ENCODE peak calls at places on chromosomes 4 and X, in nine cellular contexts. W is AG10803; A is GM13977; U is PC-9; Y is skeletal muscle cell; I is CD4-positive, CD25-positive, alpha-beta regulatory T cell; K is NT2/D1; G is ecto neural progenitor cell; M is activated naive CD4-positive, alpha-beta T cell treated with anti-CD3 and anti-CD28 coated beads, Interleukin-2, amount 10 ng/mL, durations not matched to agents 7 days and 5 days. O is an unnamed sample.

GRCh38 chr4:110005461-110006056 is 92.9 kb downstream of the EGF start:
- DNase-seq in W (peak; percentile 74), A (peak; percentile 65), U (no peak), Y (peak; percentile 36), I (no peak), K (peak; percentile 16), G (no peak), M (no peak), O (peak; percentile 55)

GRCh38 chrX:153557618-153558017 is 40.2 kb downstream of the ATP2B3 start:
- DNase-seq in W (no peak), A (no peak), U (no peak), Y (no peak), I (no peak), K (no peak), G (no peak), M (no peak), O (no peak)

GRCh38 chrX:140710710-140711109 is 1.2 kb downstream of the LINC00632 start:
- DNase-seq in W (no peak), A (no peak), U (no peak), Y (no peak), I (no peak), K (no peak), G (no peak), M (no peak), O (no peak)

GRCh38 chrX:68827256-68827655 is 1.6 kb upstream of the EFNB1 start:
- DNase-seq in W (no peak), A (peak; percentile 14), U (no peak), Y (no peak), I (no peak), K (no peak), G (no peak), M (no peak), O (no peak)

GRCh38 chr4:123806057-123806456 is 409.5 kb downstream of the SPRY1 start:
- DNase-seq in W (no peak), A (no peak), U (no peak), Y (no peak), I (no peak), K (no peak), G (no peak), M (no peak), O (no peak)

GRCh38 chr4:102217345-102217744 is 127.9 kb downstream of the SLC39A8 start:
- DNase-seq in W (no peak), A (no peak), U (no peak), Y (no peak), I (no peak), K (no peak), G (no peak), M (no peak), O (no peak)

GRCh38 chr4:98662619-98663225 is 4.3 kb upstream of the TSPAN5 start:
- DNase-seq in W (peak; percentile 62), A (no peak), U (no peak), Y (no peak), I (peak; percentile 11), K (no peak), G (peak; percentile 53), M (peak; percentile 56), O (no peak)

GRCh38 chrX:14039344-14039743 is 9.7 kb upstream of the GEMIN8 start:
- DNase-seq in W (peak; percentile 23), A (peak; percentile 53), U (peak; percentile 18), Y (no peak), I (peak; percentile 47), K (peak; percentile 33), G (no peak), M (peak; percentile 70), O (no peak)

GRCh38 chrX:149699761-149700160 is 12.1 kb upstream of the MAGEA11 start:
- DNase-seq in W (no peak), A (no peak), U (no peak), Y (no peak), I (no peak), K (no peak), G (no peak), M (no peak), O (no peak)

GRCh38 chr4:139918591-139918990 is 235.4 kb downstream of the MAML3 start:
- DNase-seq in W (no peak), A (no peak), U (no peak), Y (no peak), I (no peak), K (no peak), G (no peak), M (no peak), O (no peak)

GRCh38 chr4:184163813-184164212 is 53.9 kb downstream of the ENPP6 start:
- DNase-seq in W (peak; percentile 12), A (no peak), U (peak; percentile 27), Y (no peak), I (no peak), K (no peak), G (peak; percentile 83), M (peak; percentile 52), O (no peak)

GRCh38 chrX:9765072-9765736 is 443 bp downstream of the GPR143 start:
- DNase-seq in W (no peak), A (no peak), U (no peak), Y (no peak), I (no peak), K (no peak), G (peak; percentile 60), M (no peak), O (no peak)

GRCh38 chr4:7651461-7651921 is 216.8 kb upstream of the PSAPL1 start:
- DNase-seq in W (no peak), A (no peak), U (peak; percentile 87), Y (no peak), I (no peak), K (peak; percentile 74), G (peak; percentile 73), M (no peak), O (no peak)

GRCh38 chrX:107603433-107604159 is 24.7 kb upstream of the PRPS1 start:
- DNase-seq in W (no peak), A (no peak), U (no peak), Y (no peak), I (no peak), K (no peak), G (no peak), M (no peak), O (no peak)

GRCh38 chrX:132467029-132467428 is 21.8 kb downstream of the MBNL3 start:
- DNase-seq in W (peak; percentile 62), A (no peak), U (no peak), Y (no peak), I (no peak), K (no peak), G (no peak), M (no peak), O (no peak)

GRCh38 chrX:77785400-77785745 is 643 bp downstream of the ATRX start:
- DNase-seq in W (peak; percentile 11), A (no peak), U (no peak), Y (no peak), I (no peak), K (no peak), G (no peak), M (peak; percentile 28), O (no peak)

GRCh38 chr4:6885953-6886557 is 23.6 kb upstream of the TBC1D14 start:
- DNase-seq in W (peak; percentile 85), A (peak; percentile 52), U (no peak), Y (no peak), I (no peak), K (no peak), G (no peak), M (no peak), O (no peak)

GRCh38 chr4:156185514-156185913 is 231.8 kb upstream of the CTSO start:
- DNase-seq in W (no peak), A (no peak), U (no peak), Y (no peak), I (no peak), K (no peak), G (no peak), M (no peak), O (no peak)

GRCh38 chr4:54230479-54231418 is 1.7 kb downstream of the PDGFRA start:
- DNase-seq in W (peak; percentile 79), A (peak; percentile 31), U (no peak), Y (no peak), I (no peak), K (no peak), G (peak; percentile 66), M (peak; percentile 23), O (no peak)

GRCh38 chr4:336099-336892 is 1.3 kb upstream of the ZNF141 start:
- DNase-seq in W (peak; percentile 4), A (peak; percentile 47), U (no peak), Y (no peak), I (no peak), K (no peak), G (peak; percentile 59), M (peak; percentile 21), O (no peak)

GRCh38 chr4:76703123-76703490 is 194.8 kb downstream of the SOWAHB start:
- DNase-seq in W (no peak), A (no peak), U (no peak), Y (no peak), I (no peak), K (no peak), G (no peak), M (no peak), O (no peak)

GRCh38 chr4:174828845-174829701 is at the start of gene GLRA3:
- DNase-seq in W (no peak), A (peak; percentile 14), U (peak; percentile 63), Y (peak; percentile 8), I (no peak), K (peak; percentile 88), G (peak; percentile 95), M (peak; percentile 40), O (peak; percentile 2)

GRCh38 chrX:46204721-46205422 is 340.3 kb downstream of the ZNF674 start:
- DNase-seq in W (no peak), A (no peak), U (no peak), Y (no peak), I (no peak), K (no peak), G (no peak), M (no peak), O (no peak)

GRCh38 chr4:185911556-185912064 is 99.6 kb upstream of the SORBS2 start:
- DNase-seq in W (no peak), A (no peak), U (no peak), Y (no peak), I (no peak), K (no peak), G (no peak), M (no peak), O (no peak)

GRCh38 chrX:110204986-110205385 is 112.9 kb downstream of the AMMECR1 start:
- DNase-seq in W (peak; percentile 84), A (no peak), U (no peak), Y (peak; percentile 62), I (no peak), K (no peak), G (no peak), M (no peak), O (no peak)

GRCh38 chrX:2710041-2710471 is 19.0 kb downstream of the CD99 start:
- DNase-seq in W (peak; percentile 83), A (no peak), U (peak; percentile 27), Y (no peak), I (no peak), K (no peak), G (no peak), M (peak; percentile 38), O (no peak)

GRCh38 chr4:48557478-48557877 is 67.4 kb downstream of the ZAR1 start:
- DNase-seq in W (no peak), A (no peak), U (no peak), Y (no peak), I (no peak), K (no peak), G (no peak), M (no peak), O (no peak)

GRCh38 chr4:61336488-61336887 is 136.4 kb downstream of the ADGRL3 start:
- DNase-seq in W (no peak), A (no peak), U (no peak), Y (no peak), I (no peak), K (no peak), G (peak; percentile 46), M (no peak), O (no peak)

GRCh38 chr4:135007400-135007799 is 805.8 kb upstream of the PABPC4L start:
- DNase-seq in W (no peak), A (no peak), U (no peak), Y (no peak), I (no peak), K (no peak), G (no peak), M (no peak), O (no peak)

GRCh38 chrX:112832481-112833095 is 8.0 kb downstream of the AMOT start:
- DNase-seq in W (no peak), A (no peak), U (peak; percentile 89), Y (no peak), I (no peak), K (no peak), G (no peak), M (no peak), O (no peak)

GRCh38 chr4:151403656-151404055 is 5.3 kb upstream of the FHIP1A start:
- DNase-seq in W (no peak), A (no peak), U (no peak), Y (no peak), I (no peak), K (no peak), G (no peak), M (no peak), O (no peak)

O was measured in GM12864.